ENCODE peak calls at places on chromosomes 13 and 19, in four cellular contexts. M is psoas muscle, T is breast epithelium, D is adrenal gland. Q is an unnamed sample.

GRCh38 chr19:35269425-35270117 is 809 bp downstream of the USF2 start:
- DNase-seq in M (peak), T (peak), D (peak), Q (no peak)

GRCh38 chr19:3520166-3521103 is 14.3 kb downstream of the FZR1 start:
- DNase-seq in M (no peak), T (peak), D (peak), Q (no peak)

GRCh38 chr13:30898721-30899188 is 7.3 kb upstream of the MEDAG start:
- DNase-seq in M (peak), T (no peak), D (no peak), Q (no peak)

GRCh38 chr19:17055636-17056035 is 19.6 kb downstream of the HAUS8 start:
- DNase-seq in M (no peak), T (no peak), D (no peak), Q (no peak)

GRCh38 chr19:56765107-56765506 is 75.4 kb downstream of the PEG3 start:
- DNase-seq in M (peak), T (peak), D (peak), Q (peak)

GRCh38 chr13:77305276-77305675 is 21.6 kb downstream of the MYCBP2 start:
- DNase-seq in M (no peak), T (no peak), D (no peak), Q (no peak)

GRCh38 chr19:30593358-30593757 is 221.2 kb downstream of the ZNF536 start:
- DNase-seq in M (no peak), T (peak), D (no peak), Q (no peak)

GRCh38 chr19:9178901-9179300 is at the start of gene OR7D2:
- DNase-seq in M (no peak), T (no peak), D (no peak), Q (no peak)

GRCh38 chr19:16371540-16371986 is 46.9 kb downstream of the KLF2 start:
- DNase-seq in M (peak), T (no peak), D (no peak), Q (no peak)

GRCh38 chr13:114102521-114103288 is 29.7 kb downstream of the RASA3 start:
- DNase-seq in M (peak), T (no peak), D (no peak), Q (no peak)

GRCh38 chr13:33728271-33729037 is 89.5 kb upstream of the RFC3 start:
- DNase-seq in M (peak), T (peak), D (peak), Q (no peak)

GRCh38 chr19:47534628-47535027 is 19.8 kb upstream of the NAPA start:
- DNase-seq in M (no peak), T (no peak), D (no peak), Q (no peak)

DNA sequence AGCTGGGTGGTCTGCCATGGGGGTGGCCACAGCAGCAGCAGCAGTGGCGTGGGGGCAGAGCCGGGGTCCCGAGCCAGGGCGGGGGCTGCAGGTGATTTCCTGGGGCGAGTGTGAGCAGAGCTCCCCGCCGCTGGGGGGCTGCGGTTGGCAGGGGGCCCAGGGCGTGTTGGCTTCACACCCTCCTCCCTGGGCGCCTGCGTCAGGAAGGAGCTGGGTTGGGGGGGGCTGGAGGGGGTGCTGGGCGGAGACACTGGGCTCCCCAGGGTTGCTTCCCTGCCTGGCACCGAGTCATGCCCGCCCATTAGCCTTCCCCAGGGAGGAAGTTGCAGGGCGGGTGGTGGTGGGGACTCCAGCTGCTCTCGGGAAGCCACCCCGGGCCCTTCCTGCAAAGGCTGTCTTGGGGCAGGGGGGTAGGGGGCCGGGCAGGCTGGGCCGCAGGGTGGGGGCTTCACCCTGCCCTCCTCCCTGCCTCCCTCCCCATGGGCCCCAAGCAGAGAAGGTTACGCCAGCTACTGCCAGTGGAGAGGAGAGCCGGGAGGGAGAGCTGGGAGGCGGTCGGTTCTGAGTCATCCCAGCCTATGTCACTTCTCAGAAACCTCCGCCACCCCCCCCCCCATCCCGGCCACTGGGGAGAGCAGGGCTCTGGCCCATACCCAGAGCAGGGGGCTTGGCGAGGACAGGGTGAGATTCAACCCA is 4.6 kb downstream of the MIDN start:
- DNase-seq in M (peak), T (peak), D (peak), Q (no peak)
- TF ChIP-seq CTCF in M (no peak), T (peak), D (peak), Q (no peak)

DNA sequence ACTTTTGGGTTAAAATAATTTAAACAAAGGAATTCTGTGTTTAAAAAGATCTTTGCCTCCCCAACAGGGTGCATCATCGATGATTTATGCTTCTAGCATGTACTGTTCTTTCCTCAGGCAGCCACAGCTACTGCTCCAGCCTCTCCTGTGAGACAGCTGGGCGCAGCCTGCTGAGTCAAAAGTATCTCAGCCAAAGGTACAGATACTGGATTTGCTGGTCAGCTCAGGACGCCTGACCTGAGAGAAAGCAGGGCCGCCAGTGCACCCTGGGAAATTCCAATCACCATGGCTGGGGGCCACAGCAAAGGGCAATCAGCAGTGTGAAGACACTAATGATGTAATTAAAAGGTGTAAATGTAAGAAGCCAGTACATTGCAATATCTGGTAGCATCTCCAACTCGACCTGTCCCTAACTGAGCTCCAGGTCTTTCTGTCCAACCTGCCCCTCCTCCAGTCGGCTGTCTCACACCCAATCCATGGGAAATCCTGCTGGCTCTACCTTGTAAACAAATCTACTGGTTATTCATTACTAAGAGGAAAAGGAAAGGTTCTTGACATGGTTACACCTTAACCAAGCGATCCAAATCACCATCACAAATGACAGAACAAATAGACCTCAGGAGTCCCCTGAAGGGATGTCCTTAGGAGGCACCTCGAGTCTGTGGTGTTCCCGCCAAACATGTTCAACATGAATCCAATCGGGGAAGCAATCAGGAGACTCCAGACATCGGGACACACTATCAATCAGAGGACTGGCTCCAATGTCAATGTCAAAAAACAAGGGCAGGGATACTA is 7.3 kb downstream of the OPA3 start:
- DNase-seq in M (peak), T (peak), D (no peak), Q (no peak)
- TF ChIP-seq CTCF in M (no peak), T (no peak), D (no peak), Q (no peak)

DNA sequence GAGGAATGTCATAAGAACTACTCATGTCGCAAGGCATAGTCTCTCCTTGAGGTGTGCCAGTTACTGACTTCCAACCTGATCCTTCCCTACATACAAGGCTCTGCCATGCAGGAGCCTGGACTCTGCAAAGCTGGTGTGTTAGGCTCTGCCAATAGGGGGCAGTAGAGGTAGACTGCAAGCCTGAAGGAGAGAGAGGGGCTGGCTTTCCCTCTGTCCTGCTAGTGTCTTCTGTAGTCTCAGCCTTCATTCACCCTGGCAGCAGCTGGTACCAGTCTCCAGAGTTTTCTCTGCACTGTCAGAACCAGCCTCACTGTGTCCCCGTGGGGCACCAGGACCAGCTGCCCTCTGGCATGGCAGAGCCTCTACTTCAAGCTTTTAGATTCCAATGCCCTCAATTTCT is 14.5 kb downstream of the SHISA2 start:
- DNase-seq in M (no peak), T (no peak), D (no peak), Q (no peak)
- TF ChIP-seq CTCF in M (peak), T (no peak), D (peak), Q (peak)

GRCh38 chr13:24863748-24864540 is 100.0 kb downstream of the RNF17 start:
- DNase-seq in M (no peak), T (no peak), D (no peak), Q (no peak)
- TF ChIP-seq CTCF in M (no peak), T (no peak), D (no peak), Q (no peak)

GRCh38 chr13:20129076-20129475 is 31.8 kb downstream of the GJA3 start:
- DNase-seq in M (no peak), T (no peak), D (no peak), Q (no peak)

GRCh38 chr13:20127263-20127562 is 33.6 kb downstream of the GJA3 start:
- DNase-seq in M (no peak), T (no peak), D (no peak), Q (no peak)

GRCh38 chr13:20127563-20128458 is 33.0 kb downstream of the GJA3 start:
- DNase-seq in M (peak), T (peak), D (peak), Q (no peak)

GRCh38 chr13:20130012-20130411 is 30.8 kb downstream of the GJA3 start:
- DNase-seq in M (no peak), T (no peak), D (no peak), Q (no peak)

DNA sequence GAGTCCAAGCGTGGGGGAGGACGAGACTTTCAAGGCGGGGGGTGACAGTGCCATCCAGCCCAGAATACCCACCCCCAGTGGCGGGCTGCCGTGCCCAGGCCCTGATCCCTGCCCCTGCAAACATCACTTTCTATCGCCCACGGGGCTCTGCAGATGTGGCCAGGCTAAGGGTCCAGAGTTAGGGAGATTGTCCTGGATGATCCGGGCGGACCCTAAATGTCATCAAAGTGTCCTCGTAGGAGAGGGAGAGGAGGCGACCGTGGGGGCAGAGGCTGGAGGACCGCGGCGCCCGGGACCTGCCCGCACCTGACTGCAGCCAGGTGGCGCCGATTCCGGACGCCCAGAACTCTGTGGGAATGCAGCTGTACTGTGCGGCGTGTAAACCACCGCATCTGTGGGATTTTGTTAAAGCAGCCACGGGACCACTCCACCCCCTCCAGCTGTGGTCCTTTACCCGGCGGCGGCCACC is 32.4 kb downstream of the GJA3 start:
- DNase-seq in M (no peak), T (no peak), D (no peak), Q (no peak)
- TF ChIP-seq CTCF in M (peak), T (no peak), D (peak), Q (no peak)

GRCh38 chr19:51357952-51358351 is 8.2 kb downstream of the ETFB start:
- DNase-seq in M (no peak), T (no peak), D (no peak), Q (no peak)

GRCh38 chr19:51354742-51355148 is 11.4 kb downstream of the ETFB start:
- DNase-seq in M (no peak), T (no peak), D (no peak), Q (no peak)

GRCh38 chr19:51356159-51356801 is 9.9 kb downstream of the ETFB start:
- DNase-seq in M (no peak), T (no peak), D (no peak), Q (no peak)

GRCh38 chr19:51361228-51361627 is 5.0 kb downstream of the ETFB start:
- DNase-seq in M (no peak), T (no peak), D (peak), Q (no peak)

DNA sequence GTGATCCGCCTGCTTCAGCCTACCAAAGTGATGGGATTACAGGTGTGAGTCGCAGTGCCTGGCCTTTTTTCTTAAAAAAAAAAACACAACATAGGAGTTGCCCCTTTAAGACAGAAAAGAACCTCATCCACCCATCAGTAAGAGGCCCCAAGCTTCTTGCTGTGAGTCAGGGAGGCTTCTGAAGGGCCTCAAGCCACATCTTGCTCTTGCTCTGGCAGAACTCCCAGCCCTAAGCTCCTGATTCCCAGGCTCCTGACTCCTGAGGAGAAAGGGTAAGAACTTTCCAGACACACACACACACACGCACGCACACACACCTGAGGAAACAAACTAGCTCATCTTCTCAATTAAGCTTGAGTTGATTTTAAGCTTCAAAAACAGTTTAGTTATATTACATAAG is 6.9 kb downstream of the ETFB start:
- DNase-seq in M (no peak), T (no peak), D (no peak), Q (no peak)
- TF ChIP-seq CTCF in M (no peak), T (no peak), D (no peak), Q (no peak)

DNA sequence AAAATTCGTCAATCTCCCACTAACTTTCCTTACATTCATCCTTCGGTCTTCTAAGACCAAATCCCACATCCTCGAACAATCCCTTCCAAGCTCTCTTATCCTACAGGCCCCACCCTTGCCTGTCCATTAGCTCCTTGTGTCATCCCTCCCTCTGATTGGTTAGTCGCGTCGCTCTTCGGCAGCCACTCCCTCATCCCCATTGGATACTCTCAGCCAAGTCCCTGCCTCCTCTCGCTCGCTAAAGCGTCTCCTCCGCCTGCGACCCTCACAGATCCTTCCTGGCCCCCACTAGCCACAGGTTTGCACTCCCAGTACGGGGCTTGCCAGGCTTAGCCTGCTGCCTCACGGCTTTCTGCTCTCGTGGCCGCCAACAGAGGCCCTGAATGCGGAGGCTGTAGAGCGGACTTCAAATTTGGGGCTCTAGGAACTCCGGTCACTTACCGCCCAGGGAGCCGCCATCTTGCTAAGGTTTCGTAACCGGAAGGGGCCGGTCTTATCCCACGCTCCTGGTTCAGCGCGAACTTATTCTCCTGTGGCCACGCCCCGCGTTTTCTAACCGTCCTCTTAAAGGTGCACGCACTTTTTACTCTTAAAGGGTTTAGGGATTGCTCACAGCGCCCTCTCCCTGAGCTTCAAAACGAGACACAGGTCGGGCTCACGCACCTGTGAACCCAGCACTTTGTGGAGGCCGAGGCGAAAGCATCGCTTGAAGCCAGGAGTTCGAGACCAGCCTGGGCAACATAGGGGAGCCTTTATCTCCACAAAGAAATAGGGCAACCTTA is at the start of gene DMAC2:
- DNase-seq in M (peak), T (peak), D (peak), Q (peak)
- TF ChIP-seq CTCF in M (peak), T (peak), D (peak), Q (peak)

GRCh38 chr19:43576479-43576878 is 878 bp downstream of the PINLYP start:
- DNase-seq in M (no peak), T (no peak), D (no peak), Q (no peak)

GRCh38 chr19:43575955-43576451 is 402 bp downstream of the PINLYP start:
- DNase-seq in M (no peak), T (no peak), D (no peak), Q (no peak)

GRCh38 chr19:43572172-43572588 is 3.1 kb downstream of the XRCC1 start:
- DNase-seq in M (no peak), T (no peak), D (no peak), Q (no peak)

GRCh38 chr19:43574424-43575155 is 737 bp downstream of the XRCC1 start:
- DNase-seq in M (no peak), T (no peak), D (no peak), Q (no peak)

GRCh38 chr19:43575156-43575950 is at the start of the genes PINLYP and XRCC1:
- DNase-seq in M (peak), T (peak), D (peak), Q (peak)
- TF ChIP-seq CTCF in M (no peak), T (no peak), D (no peak), Q (no peak)

GRCh38 chr13:23637813-23638212 is 67.6 kb downstream of the TNFRSF19 start:
- DNase-seq in M (no peak), T (no peak), D (no peak), Q (no peak)

GRCh38 chr13:23636360-23636759 is 66.1 kb downstream of the TNFRSF19 start:
- DNase-seq in M (no peak), T (no peak), D (no peak), Q (no peak)

GRCh38 chr13:23632741-23633140 is 62.5 kb downstream of the TNFRSF19 start:
- DNase-seq in M (no peak), T (no peak), D (no peak), Q (no peak)

GRCh38 chr13:23631676-23632622 is 61.7 kb downstream of the TNFRSF19 start:
- DNase-seq in M (no peak), T (no peak), D (no peak), Q (no peak)

GRCh38 chr13:23634897-23635296 is 64.7 kb downstream of the TNFRSF19 start:
- DNase-seq in M (no peak), T (no peak), D (no peak), Q (no peak)
- TF ChIP-seq CTCF in M (no peak), T (no peak), D (no peak), Q (no peak)